ENCODE peak calls at places on chromosomes 13 and 19, in nine cellular contexts. O is HCEC 1CT; M is stimulated activated CD4-positive, alpha-beta T cell treated with anti-CD3 and anti-CD28 coated beads, Interleukin-4, amount 100 ng/mL, for 24 hours; S is amniotic stem cell; T is left lobe of liver; N is skeletal muscle cell; Y is ascending aorta; J is non-pigmented ciliary epithelial cell; H is T-helper 17 cell. F is an unnamed sample.

GRCh38 chr13:67416047-67416925 is 186.2 kb upstream of the PCDH9 start:
- DNase-seq in O (peak; percentile 52), M (no peak), S (no peak), T (peak; percentile 52), N (peak; percentile 20), Y (no peak), J (no peak), H (no peak), F (no peak)

GRCh38 chr13:74761794-74762193 is 627.6 kb upstream of the KLF12 start:
- DNase-seq in O (no peak), M (no peak), S (no peak), T (no peak), N (peak; percentile 80), Y (no peak), J (no peak), H (no peak), F (no peak)

GRCh38 chr19:23470873-23471555 is 75.7 kb upstream of the ZNF91 start:
- DNase-seq in O (no peak), M (no peak), S (no peak), T (no peak), N (no peak), Y (no peak), J (no peak), H (no peak), F (no peak)

GRCh38 chr13:98697833-98698232 is 54.6 kb downstream of the SLC15A1 start:
- DNase-seq in O (no peak), M (no peak), S (no peak), T (no peak), N (no peak), Y (no peak), J (no peak), H (no peak), F (no peak)

GRCh38 chr13:48273346-48273745 is 30.2 kb upstream of the RB1 start:
- DNase-seq in O (no peak), M (no peak), S (no peak), T (no peak), N (no peak), Y (no peak), J (no peak), H (no peak), F (no peak)

GRCh38 chr13:94435604-94436226 is 43.8 kb downstream of the DCT start:
- DNase-seq in O (peak; percentile 60), M (no peak), S (no peak), T (no peak), N (peak; percentile 15), Y (no peak), J (no peak), H (no peak), F (peak; percentile 50)

GRCh38 chr13:27621366-27622101 is at the start of gene POLR1D:
- DNase-seq in O (peak; percentile 77), M (peak; percentile 82), S (peak; percentile 60), T (peak; percentile 89), N (no peak), Y (peak; percentile 37), J (no peak), H (peak; percentile 73), F (peak; percentile 87)

GRCh38 chr19:3365447-3366103 is 808 bp upstream of the NFIC start:
- DNase-seq in O (peak; percentile 73), M (no peak), S (no peak), T (peak; percentile 78), N (no peak), Y (no peak), J (no peak), H (no peak), F (peak; percentile 72)

GRCh38 chr13:46315491-46316075 is 71.5 kb downstream of the RUBCNL start:
- DNase-seq in O (no peak), M (no peak), S (no peak), T (no peak), N (no peak), Y (no peak), J (no peak), H (no peak), F (no peak)

GRCh38 chr13:45370922-45371406 is 30.0 kb upstream of the TPT1 start:
- DNase-seq in O (peak; percentile 81), M (peak; percentile 48), S (peak; percentile 45), T (peak; percentile 72), N (peak; percentile 53), Y (no peak), J (no peak), H (peak; percentile 42), F (peak; percentile 61)

GRCh38 chr19:39195755-39196154 is 1.0 kb upstream of the NCCRP1 start:
- DNase-seq in O (no peak), M (no peak), S (no peak), T (no peak), N (no peak), Y (no peak), J (no peak), H (no peak), F (peak; percentile 58)

GRCh38 chr13:60370343-60370742 is 26.7 kb upstream of the TDRD3 start:
- DNase-seq in O (no peak), M (no peak), S (no peak), T (no peak), N (no peak), Y (no peak), J (no peak), H (no peak), F (no peak)

GRCh38 chr13:113021811-113022210 is 52.8 kb downstream of the MCF2L start:
- DNase-seq in O (no peak), M (no peak), S (no peak), T (no peak), N (no peak), Y (no peak), J (no peak), H (no peak), F (no peak)

GRCh38 chr13:53138369-53139036 is 109.9 kb downstream of the OLFM4 start:
- DNase-seq in O (no peak), M (no peak), S (no peak), T (no peak), N (peak; percentile 23), Y (no peak), J (no peak), H (no peak), F (no peak)

GRCh38 chr19:13058951-13059660 is 43.6 kb downstream of the LYL1 start:
- DNase-seq in O (no peak), M (no peak), S (no peak), T (no peak), N (no peak), Y (no peak), J (no peak), H (no peak), F (no peak)

GRCh38 chr13:90594694-90595093 is 752.8 kb upstream of the MIR17HG start:
- DNase-seq in O (peak; percentile 47), M (no peak), S (no peak), T (no peak), N (peak; percentile 75), Y (no peak), J (peak; percentile 41), H (no peak), F (no peak)

GRCh38 chr13:43472344-43472743 is 314.4 kb downstream of the ENOX1 start:
- DNase-seq in O (no peak), M (no peak), S (no peak), T (no peak), N (no peak), Y (no peak), J (no peak), H (no peak), F (no peak)

GRCh38 chr19:28217064-28217463 is 995.9 kb downstream of the UQCRFS1 start:
- DNase-seq in O (no peak), M (no peak), S (no peak), T (no peak), N (no peak), Y (no peak), J (no peak), H (no peak), F (no peak)

GRCh38 chr19:56660381-56661105 is 11.0 kb downstream of the ZNF835 start:
- DNase-seq in O (no peak), M (no peak), S (no peak), T (no peak), N (no peak), Y (no peak), J (no peak), H (no peak), F (no peak)

GRCh38 chr19:54616840-54617560 is 13.3 kb upstream of the LILRB1 start:
- DNase-seq in O (no peak), M (no peak), S (no peak), T (no peak), N (no peak), Y (no peak), J (no peak), H (no peak), F (no peak)

GRCh38 chr13:88761145-88761544 is 1090.0 kb downstream of the SLITRK5 start:
- DNase-seq in O (no peak), M (no peak), S (no peak), T (no peak), N (no peak), Y (no peak), J (no peak), H (no peak), F (no peak)

GRCh38 chr13:34161829-34162544 is 344.0 kb downstream of the RFC3 start:
- DNase-seq in O (no peak), M (no peak), S (peak; percentile 13), T (no peak), N (peak; percentile 78), Y (no peak), J (peak; percentile 89), H (no peak), F (peak; percentile 66)

GRCh38 chr13:24861617-24862362 is 97.8 kb downstream of the RNF17 start:
- DNase-seq in O (no peak), M (no peak), S (no peak), T (no peak), N (no peak), Y (no peak), J (no peak), H (no peak), F (no peak)

GRCh38 chr19:17107546-17108452 is 32.2 kb downstream of the MYO9B start:
- DNase-seq in O (peak; percentile 95), M (no peak), S (peak; percentile 97), T (no peak), N (peak; percentile 94), Y (peak; percentile 94), J (peak; percentile 89), H (no peak), F (no peak)

GRCh38 chr19:52722062-52723005 is 12.5 kb downstream of the ZNF611 start:
- DNase-seq in O (peak; percentile 94), M (no peak), S (peak; percentile 77), T (no peak), N (peak; percentile 24), Y (no peak), J (peak; percentile 63), H (no peak), F (peak; percentile 28)

GRCh38 chr13:94548382-94549240 is 47.3 kb downstream of the TGDS start:
- DNase-seq in O (peak; percentile 29), M (no peak), S (no peak), T (peak; percentile 66), N (no peak), Y (peak; percentile 10), J (no peak), H (no peak), F (no peak)

GRCh38 chr19:51375504-51376221 is 3.2 kb upstream of the NKG7 start:
- DNase-seq in O (no peak), M (peak; percentile 52), S (no peak), T (no peak), N (no peak), Y (no peak), J (no peak), H (no peak), F (no peak)

GRCh38 chr19:34474233-34474989 is 7.1 kb upstream of the WTIP start:
- DNase-seq in O (no peak), M (no peak), S (no peak), T (no peak), N (no peak), Y (no peak), J (no peak), H (no peak), F (no peak)

GRCh38 chr19:38729653-38730469 is 14.4 kb downstream of the CAPN12 start:
- DNase-seq in O (no peak), M (peak; percentile 79), S (no peak), T (no peak), N (no peak), Y (no peak), J (no peak), H (peak; percentile 70), F (no peak)

GRCh38 chr13:51539887-51540286 is 44.4 kb upstream of the WDFY2 start:
- DNase-seq in O (peak; percentile 20), M (no peak), S (no peak), T (no peak), N (peak; percentile 33), Y (no peak), J (no peak), H (no peak), F (no peak)

GRCh38 chr13:99431927-99432636 is 69.2 kb upstream of the TM9SF2 start:
- DNase-seq in O (no peak), M (no peak), S (no peak), T (no peak), N (no peak), Y (no peak), J (no peak), H (no peak), F (no peak)